ENCODE peak calls at places on chromosomes 1 and 21, in six cellular contexts. Y is right cardiac atrium, V is testis, Q is left ventricle myocardium inferior, U is heart right ventricle, D is gastrocnemius medialis. X is an unnamed sample.
A peak's percentile ranks its signal among the peaks of the same experiment; 100 is the strongest.

GRCh38 chr1:7562729-7563605 is 208.1 kb upstream of the VAMP3 start:
- DNase-seq in D (no peak), Q (no peak), Y (no peak), V (no peak), U (no peak), X (no peak)

GRCh38 chr21:42459583-42460215 is 36.3 kb downstream of the RSPH1 start:
- DNase-seq in Q (no peak), V (no peak), Y (no peak), D (no peak), U (no peak), X (no peak)

GRCh38 chr1:178540204-178540603 is 27.3 kb downstream of the TEX35 start:
- DNase-seq in D (no peak), Q (no peak), Y (no peak), U (no peak), V (no peak), X (no peak)

GRCh38 chr1:114040273-114041043 is 61.2 kb downstream of the OLFML3 start:
- DNase-seq in Y (no peak), V (no peak), Q (no peak), D (no peak), U (no peak), X (no peak)

GRCh38 chr1:37476460-37477197 is 2.2 kb downstream of the ZC3H12A start:
- DNase-seq in V (peak; percentile 76), Y (peak; percentile 84), U (peak; percentile 62), D (peak; percentile 71), Q (peak; percentile 56), X (no peak)

GRCh38 chr1:213980906-213981305 is 6.9 kb upstream of the PROX1 start:
- DNase-seq in Q (no peak), Y (no peak), D (no peak), V (no peak), U (no peak), X (no peak)

GRCh38 chr1:44411861-44412260 is 6.8 kb downstream of the RNF220 start:
- DNase-seq in V (no peak), U (no peak), D (no peak), Q (no peak), Y (no peak), X (no peak)

GRCh38 chr1:59601032-59601431 is 213.7 kb upstream of the HOOK1 start:
- DNase-seq in Y (peak; percentile 33), Q (peak; percentile 37), V (no peak), D (peak; percentile 80), U (peak; percentile 42), X (no peak)

GRCh38 chr1:29271724-29272123 is 35.4 kb downstream of the PTPRU start:
- DNase-seq in V (peak; percentile 72), D (no peak), Q (peak; percentile 65), Y (peak; percentile 70), U (peak; percentile 62), X (peak; percentile 61)

GRCh38 chr1:119987112-119987511 is 82.3 kb downstream of the NOTCH2 start:
- DNase-seq in Q (no peak), U (no peak), V (no peak), D (peak; percentile 15), Y (no peak), X (no peak)

GRCh38 chr1:235207202-235207565 is 46.1 kb upstream of the RBM34 start:
- DNase-seq in U (no peak), Y (no peak), Q (no peak), V (no peak), D (no peak), X (no peak)

GRCh38 chr1:48930011-48930410 is 153.3 kb upstream of the BEND5 start:
- DNase-seq in Q (no peak), D (no peak), Y (no peak), V (no peak), U (no peak), X (peak; percentile 54)

GRCh38 chr1:12464627-12465056 is 153.4 kb downstream of the DHRS3 start:
- DNase-seq in V (no peak), Q (no peak), D (peak; percentile 84), Y (peak; percentile 36), U (no peak), X (no peak)

GRCh38 chr1:58809327-58810040 is 25.6 kb upstream of the JUN start:
- DNase-seq in V (no peak), Y (no peak), U (no peak), Q (no peak), D (no peak), X (no peak)

GRCh38 chr1:43074244-43074643 is 97.8 kb downstream of the EBNA1BP2 start:
- DNase-seq in Q (no peak), U (no peak), D (no peak), Y (no peak), V (no peak), X (peak; percentile 17)

GRCh38 chr1:24435782-24436365 is 20.3 kb downstream of the NIPAL3 start:
- DNase-seq in Y (no peak), Q (no peak), U (no peak), D (no peak), V (no peak), X (no peak)

GRCh38 chr1:61892977-61893376 is 150.7 kb downstream of the PATJ start:
- DNase-seq in D (no peak), U (no peak), Q (no peak), Y (no peak), V (no peak), X (no peak)

GRCh38 chr1:39110882-39111281 is 84.7 kb downstream of the NDUFS5 start:
- DNase-seq in Q (no peak), V (no peak), Y (no peak), U (no peak), D (no peak), X (no peak)
- H3K27ac ChIP-seq in Q (no peak overlapping the region), V (peak overlapping the region; percentile 33), Y (no peak overlapping the region), U (no peak overlapping the region), D (no peak overlapping the region), X (peak overlapping the region; percentile 63)

DNA sequence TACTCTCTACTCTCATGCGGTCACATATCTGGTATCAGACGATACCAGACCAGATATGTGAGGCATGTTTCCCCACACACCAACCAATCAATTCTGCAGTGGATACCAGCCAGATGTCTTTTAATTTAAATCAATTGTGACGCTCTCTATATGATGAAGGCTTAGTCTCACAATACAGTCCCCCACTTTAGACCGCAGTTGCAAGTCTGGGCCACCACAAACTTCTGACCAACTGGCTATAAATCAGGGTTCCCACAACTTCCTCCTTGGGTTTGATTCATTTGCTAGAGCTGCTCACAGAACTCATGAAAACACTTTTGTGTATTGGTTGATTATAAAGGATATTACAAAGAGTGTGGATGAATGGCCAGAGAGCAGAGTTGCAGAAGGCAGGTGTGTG is 586.2 kb upstream of the ZP4 start:
- DNase-seq in Q (no peak), U (no peak), D (no peak), V (no peak), Y (no peak), X (no peak)
- H3K9me3 ChIP-seq in Q (no peaks in the 10 kb centered on the region), U (no peaks in the 10 kb centered on the region), D (no peaks in the 10 kb centered on the region), V (no peaks in the 10 kb centered on the region), Y (no peaks in the 10 kb centered on the region), X (no peaks in the 10 kb centered on the region)

DNA sequence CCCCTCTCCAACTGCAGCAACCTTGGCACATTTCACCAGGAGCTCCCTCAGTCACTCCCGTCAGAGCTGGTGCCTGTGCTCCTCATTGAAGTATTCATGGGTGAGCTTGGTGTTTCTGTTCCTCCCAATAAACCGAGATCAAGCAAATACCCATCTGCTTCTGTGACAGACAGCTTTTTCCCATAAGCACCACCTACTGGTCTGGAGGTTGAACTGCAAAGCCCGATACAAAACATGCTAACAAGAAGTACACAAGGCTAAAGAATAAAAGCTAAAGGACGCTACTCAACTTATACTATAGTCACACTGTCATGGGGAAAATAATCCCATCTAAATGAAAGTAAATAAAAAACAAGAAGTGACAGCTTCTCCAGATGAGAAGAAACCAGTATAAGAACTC is 111.9 kb upstream of the C21orf91 start:
- DNase-seq in Y (no peak), V (no peak), Q (no peak), U (no peak), D (no peak), X (peak; percentile 24)
- H3K4me3 ChIP-seq in Y (no peak overlapping the region), V (peak overlapping the region; percentile 21), Q (no peak overlapping the region), U (no peak overlapping the region), D (no peak overlapping the region), X (no peak overlapping the region)

GRCh38 chr1:18882511-18882910 is 19.8 kb downstream of the ALDH4A1 start:
- DNase-seq in V (peak; percentile 54), Q (no peak), D (peak; percentile 61), Y (no peak), U (no peak), X (no peak)
- H3K27ac ChIP-seq in V (no peak overlapping the region), Q (no peak overlapping the region), D (peak overlapping the region; percentile 62), Y (no peak overlapping the region), U (no peak overlapping the region), X (no peak overlapping the region)